ENCODE peak calls at places on chromosomes 6 and 20, in five cellular contexts. O is IMR-90, N is K562, L is A549, X is GM12878. Z is an unnamed sample.

GRCh38 chr6:139587469-139587868 is 213.0 kb upstream of the CITED2 start:
- DNase-seq in L (no peak), X (no peak), O (peak; percentile 93), N (no peak), Z (no peak)

GRCh38 chr6:1630212-1630770 is 20.6 kb downstream of the FOXC1 start:
- DNase-seq in N (no peak), X (no peak), L (no peak), O (no peak), Z (no peak)

GRCh38 chr6:14129572-14129971 is 12.0 kb downstream of the CD83 start:
- DNase-seq in L (peak; percentile 51), N (peak; percentile 81), X (no peak), O (peak; percentile 80), Z (peak; percentile 76)

GRCh38 chr6:44224154-44224977 is 971 bp downstream of the SLC29A1 start:
- DNase-seq in N (peak; percentile 57), X (no peak), L (peak; percentile 25), O (peak; percentile 8), Z (peak; percentile 66)

GRCh38 chr6:5837323-5837722 is 169.4 kb downstream of the NRN1 start:
- DNase-seq in X (no peak), N (no peak), O (no peak), L (no peak), Z (no peak)

GRCh38 chr20:53960586-53961386 is 109.6 kb downstream of the BCAS1 start:
- DNase-seq in O (no peak), L (no peak), X (no peak), N (no peak), Z (no peak)

GRCh38 chr6:53357576-53358343 is 9.0 kb upstream of the ELOVL5 start:
- DNase-seq in L (no peak), X (no peak), O (no peak), N (no peak), Z (no peak)

GRCh38 chr6:152248987-152249386 is 388.2 kb downstream of the SYNE1 start:
- DNase-seq in O (no peak), L (no peak), X (no peak), N (no peak), Z (no peak)

DNA sequence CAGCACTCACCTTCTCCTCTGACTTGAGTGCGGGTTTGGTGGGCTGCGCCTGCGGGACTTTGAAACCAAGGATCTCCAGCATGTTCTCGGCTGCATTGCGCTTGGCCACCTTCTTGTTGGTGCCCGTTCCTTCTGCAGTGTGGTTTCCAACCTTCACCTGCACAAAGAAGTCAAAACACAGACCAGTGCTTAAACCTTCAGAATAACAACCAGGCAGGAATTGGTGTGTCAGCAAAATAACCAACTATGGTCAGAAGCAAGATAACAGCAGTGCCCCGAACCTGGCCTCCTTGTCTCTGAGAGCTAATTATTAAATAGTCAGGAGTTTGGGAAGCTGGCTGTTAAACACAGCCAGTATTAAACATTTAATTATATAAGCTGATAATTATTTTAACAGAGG is 68.2 kb downstream of the STAU1 start:
- DNase-seq in X (no peak), N (no peak), L (no peak), O (no peak), Z (no peak)
- TF ChIP-seq RCOR1 in X (no peak), N (no peak), L (no peak), O (no peak), Z (no peak)

DNA sequence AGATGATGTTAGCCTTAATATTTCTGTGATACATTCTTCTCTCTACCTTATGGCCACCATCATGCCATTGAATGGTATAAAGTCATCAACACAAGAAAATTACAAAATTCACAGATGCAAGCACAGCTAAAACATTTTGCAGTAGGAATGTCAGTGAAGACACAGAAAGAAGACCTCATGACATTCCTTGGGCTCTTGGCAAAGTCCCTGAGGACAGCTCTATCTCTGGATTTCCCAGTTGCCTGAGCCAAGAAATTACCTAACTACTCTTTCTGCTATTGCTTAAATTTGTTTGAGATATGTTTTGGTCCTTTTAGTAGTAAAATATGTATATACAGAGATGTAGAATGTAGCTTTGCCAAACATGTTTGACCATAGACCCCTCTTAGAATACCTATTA is 201.0 kb upstream of the STXBP5 start:
- DNase-seq in N (no peak), X (no peak), L (no peak), O (no peak), Z (no peak)
- TF ChIP-seq RCOR1 in N (no peak), X (no peak), L (no peak), O (no peak), Z (no peak)

GRCh38 chr6:159701413-159701999 is 8.5 kb upstream of the SOD2 start:
- DNase-seq in N (no peak), O (peak; percentile 97), X (no peak), L (peak; percentile 49), Z (no peak)
- TF ChIP-seq RCOR1 in N (no peak), O (no peak), X (no peak), L (no peak), Z (no peak)

DNA sequence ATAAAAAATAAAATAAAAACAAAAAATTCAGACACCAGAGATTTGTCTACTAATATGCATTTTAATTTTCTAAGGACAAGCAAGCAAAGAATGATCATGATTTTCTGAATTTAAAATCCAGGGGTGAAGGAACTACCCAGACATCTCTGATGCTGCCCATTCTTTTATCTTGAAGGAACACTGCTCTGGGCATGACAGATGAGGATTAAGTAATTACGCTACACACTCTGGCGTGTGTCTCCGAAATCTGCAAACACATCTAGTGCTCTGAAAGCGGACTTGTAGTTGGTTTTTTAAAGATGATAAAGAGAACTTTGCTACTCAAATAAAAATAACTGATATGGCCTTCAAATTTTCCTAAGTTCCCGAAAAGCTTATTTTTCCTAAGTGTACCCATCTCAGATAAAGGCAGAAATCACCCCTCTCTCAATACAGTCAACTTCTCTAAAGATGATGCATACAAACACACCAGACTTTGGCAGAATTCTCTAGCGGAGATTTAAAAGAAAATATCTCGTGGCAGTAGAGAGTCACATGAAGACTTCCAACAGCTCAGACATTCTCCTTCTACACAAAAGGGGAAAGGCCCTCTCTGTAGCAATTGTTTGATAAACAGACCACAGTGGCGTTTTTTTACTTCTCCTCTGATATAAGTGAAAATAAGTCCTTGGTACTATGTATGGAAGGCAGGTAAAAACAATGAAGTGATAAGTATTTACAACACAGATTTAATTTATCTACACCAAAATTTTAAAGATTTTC is 133.8 kb downstream of the BACH2 start:
- DNase-seq in O (no peak), N (no peak), X (no peak), L (no peak), Z (no peak)
- TF ChIP-seq RCOR1 in O (no peak), N (no peak), X (no peak), L (no peak), Z (no peak)

DNA sequence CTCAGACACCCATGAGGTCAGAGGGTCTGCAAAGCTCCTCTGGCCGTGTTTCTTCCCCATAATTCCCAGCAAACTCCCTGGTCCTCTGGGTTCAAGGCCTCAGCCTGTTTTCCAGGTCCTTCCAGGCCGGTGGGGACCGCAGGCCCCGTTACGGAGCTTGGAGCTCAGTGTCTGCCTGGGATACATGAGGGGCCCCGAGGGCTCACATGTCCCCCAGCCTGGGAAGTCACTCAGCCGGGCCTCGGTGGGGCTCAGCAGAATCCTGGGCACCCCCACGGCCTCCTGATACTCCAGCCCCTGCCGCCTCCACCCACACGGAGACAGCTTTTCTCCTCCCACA is 3.4 kb upstream of the SULF2 start:
- DNase-seq in L (no peak), O (no peak), N (no peak), X (no peak), Z (no peak)
- TF ChIP-seq RCOR1 in L (no peak), O (no peak), N (no peak), X (no peak), Z (no peak)

GRCh38 chr6:37538107-37538506 is 38.4 kb upstream of the CCDC167 start:
- DNase-seq in L (peak; percentile 60), X (no peak), O (no peak), N (peak; percentile 61), Z (no peak)
- TF ChIP-seq RCOR1 in L (no peak), X (no peak), O (no peak), N (no peak), Z (no peak)

GRCh38 chr6:110285306-110286060 is 72.7 kb downstream of the METTL24 start:
- DNase-seq in L (no peak), O (no peak), X (no peak), N (no peak), Z (no peak)
- TF ChIP-seq RCOR1 in L (no peak), O (no peak), X (no peak), N (no peak), Z (no peak)

GRCh38 chr6:131023834-131024504 is 39.1 kb downstream of the EPB41L2 start:
- DNase-seq in N (no peak), O (peak; percentile 82), X (no peak), L (no peak), Z (no peak)
- TF ChIP-seq RCOR1 in N (no peak), O (no peak), X (no peak), L (no peak), Z (no peak)